ENCODE peak calls at places on chromosomes 5 and 9, in five cellular contexts. W, G, H, I and K are unnamed samples.

GRCh38 chr5:137995747-137996123 is 37.1 kb downstream of the FAM13B start:
- DNase-seq in W (no peak), G (no peak), H (no peak), I (no peak), K (no peak)

GRCh38 chr9:12916037-12916436 is 141.2 kb downstream of the LURAP1L start:
- DNase-seq in W (no peak), G (no peak), H (no peak), I (no peak), K (no peak)

GRCh38 chr9:116417464-116417863 is 263.9 kb downstream of the PAPPA start:
- DNase-seq in W (no peak), G (no peak), H (no peak), I (no peak), K (no peak)

GRCh38 chr5:110045153-110045552 is 355.4 kb downstream of the MAN2A1 start:
- DNase-seq in W (no peak), G (no peak), H (no peak), I (no peak), K (no peak)

GRCh38 chr5:133251296-133252132 is 199.7 kb downstream of the HSPA4 start:
- DNase-seq in W (peak), G (no peak), H (no peak), I (no peak), K (no peak)

GRCh38 chr5:180605554-180606214 is 14.4 kb upstream of the SCGB3A1 start:
- DNase-seq in W (peak), G (peak), H (no peak), I (peak), K (peak)

GRCh38 chr5:160675988-160676387 is 176.0 kb downstream of the ATP10B start:
- DNase-seq in W (no peak), G (no peak), H (no peak), I (no peak), K (no peak)

GRCh38 chr5:79062431-79062830 is 7.0 kb downstream of the DMGDH start:
- DNase-seq in W (no peak), G (no peak), H (no peak), I (no peak), K (no peak)

GRCh38 chr9:35871514-35871913 is 1.3 kb upstream of the OR13J1 start:
- DNase-seq in W (peak), G (no peak), H (no peak), I (no peak), K (no peak)

GRCh38 chr5:109688647-109688998 is 1.1 kb upstream of the MAN2A1 start:
- DNase-seq in W (no peak), G (no peak), H (no peak), I (no peak), K (no peak)

GRCh38 chr9:19193029-19193324 is 37.5 kb upstream of the DENND4C start:
- DNase-seq in W (no peak), G (no peak), H (no peak), I (no peak), K (no peak)

GRCh38 chr9:107969141-107969540 is 479.6 kb upstream of the KLF4 start:
- DNase-seq in W (no peak), G (no peak), H (no peak), I (no peak), K (no peak)

GRCh38 chr5:95102687-95103086 is 182.2 kb downstream of the MCTP1 start:
- DNase-seq in W (no peak), G (no peak), H (no peak), I (no peak), K (no peak)

GRCh38 chr5:81164936-81165335 is 68.2 kb upstream of the CKMT2 start:
- DNase-seq in W (no peak), G (no peak), H (no peak), I (no peak), K (no peak)

GRCh38 chr5:149127394-149127955 is 13.8 kb upstream of the ABLIM3 start:
- DNase-seq in W (no peak), G (no peak), H (no peak), I (no peak), K (no peak)

GRCh38 chr9:106632621-106633020 is 230.3 kb upstream of the ZNF462 start:
- DNase-seq in W (no peak), G (no peak), H (no peak), I (no peak), K (no peak)

GRCh38 chr5:1709186-1709803 is 90.3 kb downstream of the MRPL36 start:
- DNase-seq in W (peak), G (no peak), H (no peak), I (no peak), K (peak)

GRCh38 chr5:168591302-168592013 is 12.3 kb upstream of the PANK3 start:
- DNase-seq in W (no peak), G (no peak), H (no peak), I (no peak), K (no peak)

GRCh38 chr5:178895615-178896571 is at the start of gene ZFP2:
- DNase-seq in W (no peak), G (peak), H (peak), I (peak), K (peak)

GRCh38 chr5:130335116-130335515 is 430.9 kb downstream of the CHSY3 start:
- DNase-seq in W (no peak), G (no peak), H (no peak), I (no peak), K (no peak)

GRCh38 chr5:172770675-172771438 is at the start of gene DUSP1:
- DNase-seq in W (peak), G (peak), H (peak), I (peak), K (peak)

GRCh38 chr5:119055267-119055666 is 15.6 kb upstream of the DMXL1 start:
- DNase-seq in W (no peak), G (no peak), H (no peak), I (no peak), K (no peak)

GRCh38 chr9:103243553-103243952 is 248.4 kb downstream of the CYLC2 start:
- DNase-seq in W (no peak), G (no peak), H (no peak), I (no peak), K (no peak)
- TF ChIP-seq CTCF in W (no peak), G (no peak), H (no peak), I (no peak), K (no peak)

DNA sequence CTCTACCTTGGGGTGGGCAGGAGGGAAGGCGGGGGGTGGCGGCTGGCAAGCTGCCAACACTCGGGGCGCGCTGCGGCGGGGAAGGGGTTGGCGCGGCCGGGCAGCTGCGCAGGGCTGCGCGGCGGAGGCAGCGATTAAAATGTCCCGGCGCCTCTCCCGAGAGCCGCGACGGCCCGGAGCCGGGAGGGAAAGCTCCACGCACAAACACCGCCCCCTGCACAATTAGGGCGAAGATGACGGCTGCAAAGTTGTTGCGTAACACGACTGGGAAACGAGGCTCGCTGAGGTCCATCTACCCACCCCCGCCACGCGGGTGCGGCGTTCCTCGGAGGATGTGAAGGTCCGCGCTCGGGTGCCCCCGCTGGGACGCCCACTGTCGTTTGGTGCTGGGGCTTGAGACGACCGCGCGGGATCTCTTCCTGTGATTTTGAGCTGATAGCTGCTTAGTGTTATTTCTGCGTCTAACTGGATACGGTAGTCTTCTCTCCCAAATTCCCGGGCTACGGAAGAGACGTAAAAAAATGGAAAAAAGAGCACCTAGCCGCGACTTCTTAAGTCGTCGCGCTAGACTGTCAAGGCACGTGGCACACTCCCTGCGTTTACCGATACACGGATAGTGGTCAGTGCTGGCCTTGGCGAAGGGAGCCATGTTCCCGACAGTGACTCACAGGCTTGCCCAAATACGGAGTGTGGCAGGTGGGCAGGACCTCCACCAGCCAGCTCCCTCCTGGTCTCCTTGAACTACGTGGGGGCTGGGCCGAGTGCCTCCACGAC is 958 bp upstream of the NFIL3 start:
- DNase-seq in W (peak), G (peak), H (peak), I (peak), K (peak)
- TF ChIP-seq CTCF in W (no peak), G (no peak), H (no peak), I (no peak), K (no peak)

GRCh38 chr5:127872494-127872893 is 169.3 kb downstream of the CCDC192 start:
- DNase-seq in W (no peak), G (no peak), H (no peak), I (no peak), K (no peak)

GRCh38 chr5:127876384-127876783 is 173.2 kb downstream of the CCDC192 start:
- DNase-seq in W (no peak), G (no peak), H (no peak), I (no peak), K (no peak)

GRCh38 chr5:127875235-127876021 is 172.2 kb downstream of the CCDC192 start:
- DNase-seq in W (no peak), G (peak), H (no peak), I (peak), K (peak)

DNA sequence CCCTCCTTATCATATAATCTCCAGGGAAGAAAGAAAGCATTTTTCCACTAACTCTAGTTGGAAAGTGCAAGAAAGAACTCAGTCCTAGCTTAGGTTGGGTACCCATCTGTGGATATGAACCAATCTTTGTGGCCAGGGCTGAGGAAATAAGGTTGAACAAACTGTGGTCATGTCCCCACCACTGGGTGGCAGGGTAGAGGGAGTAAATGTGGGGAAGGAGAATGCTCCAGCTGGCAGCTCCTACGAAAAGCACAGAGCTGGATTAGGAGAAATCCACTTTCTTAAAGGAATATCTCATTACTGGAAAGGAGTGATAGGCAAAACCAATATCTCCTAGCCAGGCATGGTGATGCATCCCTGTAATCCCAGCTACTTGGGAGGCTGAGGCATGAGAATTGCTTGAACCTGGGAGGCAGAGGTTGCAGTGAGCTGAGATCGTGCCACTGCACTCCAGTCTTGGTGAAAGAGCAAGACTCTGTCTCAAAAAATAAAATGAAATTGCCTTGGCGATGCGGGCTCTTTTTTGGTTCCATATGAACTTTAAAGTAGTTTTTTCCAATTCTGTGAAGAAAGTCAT is 175.1 kb downstream of the CCDC192 start:
- DNase-seq in W (no peak), G (no peak), H (no peak), I (peak), K (peak)
- TF ChIP-seq CTCF in W (peak), G (peak), H (no peak), I (peak), K (peak)

DNA sequence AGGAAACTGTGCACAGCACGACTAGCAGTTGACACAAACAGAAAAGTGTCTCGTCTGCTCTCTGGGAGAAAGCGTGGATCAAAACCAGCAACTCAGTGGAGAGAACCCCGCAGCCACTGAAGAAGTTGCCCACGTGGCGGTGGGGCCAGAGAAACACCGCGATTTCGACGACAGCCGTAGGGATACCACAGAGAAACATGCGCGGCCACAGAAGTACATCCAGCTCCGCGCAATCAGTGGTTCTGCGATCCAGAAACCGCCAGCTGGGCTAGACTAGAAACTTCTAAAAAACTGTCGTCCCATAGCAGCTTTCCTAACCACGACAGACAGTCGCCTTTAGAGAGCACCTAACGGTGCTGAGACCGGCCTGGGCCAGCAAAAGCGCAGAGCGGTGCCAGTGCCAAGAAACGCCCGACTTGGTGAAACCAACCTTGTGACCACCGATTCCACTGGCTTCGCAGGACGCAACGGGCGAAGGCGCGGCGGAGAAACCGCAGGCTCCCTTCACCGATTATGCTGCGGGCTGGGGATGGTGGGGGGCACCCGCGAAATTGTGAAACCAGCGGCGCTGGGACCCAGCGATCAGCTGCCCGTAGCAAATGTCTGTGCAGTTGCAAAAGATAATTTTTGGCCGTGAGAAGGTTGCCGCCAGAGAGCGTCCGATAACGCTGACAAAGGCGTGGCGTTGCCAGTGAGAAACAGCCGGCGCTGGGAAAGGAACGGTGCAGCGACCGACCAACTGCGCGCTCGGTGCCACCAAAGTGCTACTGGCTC is 2.7 kb upstream of the ANXA2R start:
- DNase-seq in W (no peak), G (peak), H (peak), I (peak), K (peak)
- TF ChIP-seq CTCF in W (no peak), G (no peak), H (no peak), I (no peak), K (no peak)

DNA sequence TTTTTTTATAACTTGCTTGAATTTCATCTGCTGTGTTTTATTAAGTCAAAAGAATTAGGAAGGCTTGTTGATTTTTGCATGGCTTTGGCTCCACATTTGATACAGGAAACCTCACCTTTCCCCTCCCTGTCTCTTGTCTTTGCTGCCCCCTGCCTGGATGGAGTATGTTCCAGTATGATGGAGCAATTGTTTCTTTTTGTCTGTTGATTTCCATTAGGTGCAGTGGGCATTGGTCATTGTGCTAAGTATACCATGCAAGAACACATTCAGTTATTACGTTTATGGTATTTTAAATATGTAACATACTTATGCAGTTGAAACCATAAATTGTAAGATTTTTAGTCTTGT is 19.6 kb downstream of the TJP2 start:
- DNase-seq in W (no peak), G (no peak), H (no peak), I (no peak), K (no peak)
- TF ChIP-seq CTCF in W (no peak), G (no peak), H (no peak), I (no peak), K (no peak)

DNA sequence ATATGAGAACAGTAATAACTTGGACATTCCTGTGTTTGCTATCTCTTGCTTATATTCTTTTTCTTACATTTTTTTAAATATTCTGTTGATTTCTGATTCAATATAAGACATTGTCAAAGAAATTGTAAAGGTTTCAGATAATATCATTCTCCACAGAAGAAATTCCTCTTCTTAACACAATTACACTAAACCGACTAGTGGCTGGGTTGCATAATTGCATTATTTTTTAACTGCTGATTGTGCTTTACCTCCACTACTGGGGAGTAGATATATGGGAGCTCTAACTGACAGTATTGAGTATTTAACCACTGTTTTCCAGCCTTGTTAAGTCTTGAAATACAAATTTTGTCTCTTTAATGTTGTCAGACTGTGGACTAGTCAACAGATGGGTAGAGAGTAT is 723.8 kb upstream of the EDIL3 start:
- DNase-seq in W (no peak), G (no peak), H (no peak), I (no peak), K (no peak)
- TF ChIP-seq CTCF in W (no peak), G (no peak), H (no peak), I (no peak), K (peak)

GRCh38 chr9:124940894-124941688 is at the start of gene GOLGA1:
- DNase-seq in W (peak), G (peak), H (peak), I (peak), K (peak)
- TF ChIP-seq CTCF in W (no peak), G (no peak), H (no peak), I (no peak), K (no peak)

DNA sequence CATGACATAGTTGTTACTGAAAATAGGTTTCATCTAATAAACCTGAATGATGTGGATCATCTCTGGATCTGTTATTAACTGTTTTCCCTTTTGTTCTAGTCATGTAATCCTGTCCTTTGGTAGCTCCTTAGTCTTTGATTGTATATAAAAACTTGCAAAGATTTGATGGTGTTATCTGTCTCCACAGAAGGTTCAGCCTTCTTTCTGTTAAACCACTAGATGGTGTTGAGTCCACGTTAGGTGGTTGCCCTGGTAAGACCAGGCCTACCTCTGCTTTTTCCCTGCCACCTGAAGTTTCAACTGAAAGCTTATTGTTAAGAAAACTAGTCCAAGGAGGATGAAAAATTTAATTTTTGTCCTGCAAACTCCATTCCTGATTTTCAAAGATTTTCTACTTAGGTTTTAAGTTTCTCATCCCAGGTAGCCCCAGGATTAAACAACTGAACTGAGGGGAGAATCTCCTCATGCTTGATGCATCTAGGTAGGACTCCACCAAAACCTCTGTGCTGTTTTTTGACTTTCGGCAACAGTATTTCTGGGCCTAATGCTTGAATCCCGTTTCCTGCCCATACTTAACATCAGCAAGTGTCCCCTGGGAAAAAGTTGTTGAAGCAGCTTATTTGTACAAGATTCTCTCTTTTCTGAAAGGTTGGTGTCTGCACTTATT is 68.5 kb downstream of the RICTOR start:
- DNase-seq in W (no peak), G (no peak), H (no peak), I (no peak), K (no peak)
- TF ChIP-seq CTCF in W (no peak), G (peak), H (peak), I (no peak), K (no peak)

GRCh38 chr9:98385751-98386150 is 130.3 kb upstream of the TBC1D2 start:
- DNase-seq in W (no peak), G (no peak), H (no peak), I (no peak), K (no peak)

GRCh38 chr9:98380065-98380681 is 124.7 kb upstream of the TBC1D2 start:
- DNase-seq in W (no peak), G (peak), H (no peak), I (peak), K (peak)

GRCh38 chr9:98379572-98379971 is 124.1 kb upstream of the TBC1D2 start:
- DNase-seq in W (no peak), G (no peak), H (no peak), I (no peak), K (no peak)

GRCh38 chr9:98381311-98382103 is 126.1 kb upstream of the TBC1D2 start:
- DNase-seq in W (no peak), G (no peak), H (no peak), I (no peak), K (no peak)

GRCh38 chr9:98383758-98384157 is 128.3 kb upstream of the TBC1D2 start:
- DNase-seq in W (no peak), G (no peak), H (no peak), I (no peak), K (no peak)
- TF ChIP-seq CTCF in W (no peak), G (no peak), H (no peak), I (no peak), K (no peak)

DNA sequence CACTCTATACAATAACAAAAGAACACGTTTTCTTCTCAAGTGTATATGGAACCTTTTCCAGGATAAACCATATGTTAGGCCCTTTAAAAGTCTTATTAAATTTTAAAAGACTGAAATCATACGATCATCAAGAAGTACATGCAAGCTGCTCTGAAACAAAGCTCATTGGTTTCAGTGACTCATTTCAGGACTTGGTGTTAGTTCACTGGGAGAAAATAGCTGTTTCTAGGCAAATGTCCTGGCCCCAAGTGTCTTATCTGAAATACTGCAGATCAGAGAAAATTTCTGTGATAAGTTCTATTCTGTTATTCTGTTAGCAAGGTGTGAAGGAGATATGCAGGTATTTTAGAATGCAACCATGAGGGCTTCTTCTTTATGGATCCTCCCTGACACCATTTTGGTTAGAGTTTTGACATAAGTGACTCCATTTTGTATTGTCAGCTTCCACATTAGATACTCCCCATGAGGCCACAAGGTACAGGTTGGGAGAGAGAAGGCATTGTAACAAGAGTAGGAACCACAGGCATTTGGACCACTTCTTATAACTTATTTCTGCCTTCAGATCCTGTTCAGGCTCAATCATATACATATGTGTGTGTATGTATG is 7.5 kb upstream of the CCDC180 start:
- DNase-seq in W (no peak), G (no peak), H (no peak), I (no peak), K (no peak)
- TF ChIP-seq CTCF in W (no peak), G (no peak), H (no peak), I (no peak), K (no peak)